ENCODE peak calls at places on chromosomes 16 and 17, in nine cellular contexts. M is activated T-cell treated with anti-CD3 and anti-CD28 coated beads, Interleukin-2, amount 50 U/mL, for 72 hours; Z is tibial nerve; E is psoas muscle; F is A549; T is stimulated activated CD4-positive, alpha-beta T cell treated with anti-CD3 and anti-CD28 coated beads, Interleukin-15, amount 100 ng/mL, for 48 hours; G is T-helper 1 cell; S is left ventricle myocardium inferior; A is HCEC 1CT. R is an unnamed sample.

GRCh38 chr17:3879181-3879580 is 13.7 kb downstream of the CAMKK1 start:
- DNase-seq in M (no peak), Z (no peak), E (no peak), F (no peak), T (no peak), G (no peak), S (peak; percentile 44), A (no peak), R (no peak)

GRCh38 chr16:11677959-11678881 is 10.0 kb downstream of the SNN start:
- DNase-seq in M (no peak), Z (no peak), E (no peak), F (no peak), T (no peak), G (no peak), S (no peak), A (no peak), R (no peak)

GRCh38 chr17:79944821-79945391 is 90.8 kb downstream of the TBC1D16 start:
- DNase-seq in M (no peak), Z (no peak), E (peak; percentile 49), F (no peak), T (no peak), G (no peak), S (peak; percentile 8), A (no peak), R (peak; percentile 15)

GRCh38 chr16:554640-555413 is 5.4 kb upstream of the PRR35 start:
- DNase-seq in M (no peak), Z (no peak), E (no peak), F (no peak), T (no peak), G (no peak), S (no peak), A (no peak), R (no peak)

GRCh38 chr16:77236063-77236511 is 36.9 kb downstream of the SYCE1L start:
- DNase-seq in M (peak; percentile 89), Z (peak; percentile 88), E (peak; percentile 90), F (peak; percentile 60), T (peak; percentile 82), G (peak; percentile 76), S (peak; percentile 84), A (peak; percentile 67), R (peak; percentile 85)

GRCh38 chr17:40015005-40015997 is at the start of gene CSF3:
- DNase-seq in M (no peak), Z (no peak), E (peak; percentile 95), F (no peak), T (no peak), G (no peak), S (no peak), A (no peak), R (peak; percentile 71)

GRCh38 chr17:55116440-55116914 is 147.9 kb downstream of the STXBP4 start:
- DNase-seq in M (no peak), Z (no peak), E (no peak), F (no peak), T (no peak), G (no peak), S (no peak), A (no peak), R (no peak)

GRCh38 chr17:64709481-64709880 is 47.4 kb upstream of the SMURF2 start:
- DNase-seq in M (no peak), Z (no peak), E (no peak), F (no peak), T (no peak), G (no peak), S (no peak), A (no peak), R (no peak)

GRCh38 chr16:3829631-3830536 is 50.6 kb downstream of the CREBBP start:
- DNase-seq in M (no peak), Z (no peak), E (no peak), F (no peak), T (no peak), G (no peak), S (no peak), A (peak; percentile 47), R (no peak)

GRCh38 chr17:438191-438590 is 85.6 kb upstream of the RPH3AL start:
- DNase-seq in M (no peak), Z (no peak), E (no peak), F (no peak), T (no peak), G (no peak), S (no peak), A (no peak), R (no peak)

GRCh38 chr17:40443988-40444899 is 994 bp downstream of the IGFBP4 start:
- DNase-seq in M (peak; percentile 33), Z (no peak), E (no peak), F (no peak), T (no peak), G (no peak), S (no peak), A (no peak), R (no peak)

GRCh38 chr17:31309525-31309924 is 4.3 kb downstream of the EVI2B start:
- DNase-seq in M (no peak), Z (no peak), E (no peak), F (no peak), T (no peak), G (no peak), S (no peak), A (no peak), R (no peak)

GRCh38 chr16:75476817-75477216 is 12.3 kb upstream of the TMEM170A start:
- DNase-seq in M (no peak), Z (no peak), E (no peak), F (no peak), T (no peak), G (no peak), S (no peak), A (no peak), R (no peak)

GRCh38 chr17:73091770-73092517 is 544 bp downstream of the SLC39A11 start:
- DNase-seq in M (no peak), Z (no peak), E (no peak), F (peak; percentile 74), T (peak; percentile 1), G (no peak), S (peak; percentile 22), A (peak; percentile 42), R (peak; percentile 25)

GRCh38 chr16:89071686-89072182 is 21.9 kb upstream of the ACSF3 start:
- DNase-seq in M (no peak), Z (no peak), E (no peak), F (no peak), T (no peak), G (no peak), S (no peak), A (no peak), R (no peak)

GRCh38 chr17:20202141-20202574 is 193.0 kb downstream of the SPECC1 start:
- DNase-seq in M (no peak), Z (no peak), E (no peak), F (no peak), T (no peak), G (no peak), S (no peak), A (no peak), R (no peak)

GRCh38 chr16:57475711-57476339 is 10.5 kb downstream of the DOK4 start:
- DNase-seq in M (peak; percentile 90), Z (no peak), E (peak; percentile 67), F (peak; percentile 77), T (peak; percentile 85), G (peak; percentile 67), S (no peak), A (no peak), R (no peak)

GRCh38 chr16:68744744-68745280 is 7.7 kb downstream of the CDH1 start:
- DNase-seq in M (no peak), Z (no peak), E (no peak), F (peak; percentile 73), T (no peak), G (no peak), S (no peak), A (no peak), R (no peak)

GRCh38 chr17:78789149-78789662 is 7.1 kb upstream of the CYTH1 start:
- DNase-seq in M (no peak), Z (no peak), E (no peak), F (no peak), T (no peak), G (no peak), S (no peak), A (no peak), R (no peak)

GRCh38 chr17:8674344-8675305 is 44.1 kb upstream of the MYH10 start:
- DNase-seq in M (no peak), Z (no peak), E (peak; percentile 54), F (no peak), T (no peak), G (no peak), S (peak; percentile 84), A (no peak), R (peak; percentile 57)

GRCh38 chr16:346587-346986 is 5.9 kb downstream of the AXIN1 start:
- DNase-seq in M (no peak), Z (no peak), E (no peak), F (no peak), T (no peak), G (no peak), S (no peak), A (no peak), R (no peak)

GRCh38 chr17:73347355-73347754 is 35.6 kb upstream of the CDC42EP4 start:
- DNase-seq in M (no peak), Z (no peak), E (peak; percentile 49), F (no peak), T (no peak), G (no peak), S (no peak), A (no peak), R (peak; percentile 65)

GRCh38 chr16:75000481-75001081 is 1.8 kb downstream of the ZNRF1 start:
- DNase-seq in M (no peak), Z (no peak), E (no peak), F (no peak), T (no peak), G (no peak), S (no peak), A (no peak), R (no peak)

GRCh38 chr17:2697611-2698162 is 13.9 kb downstream of the CLUH start:
- DNase-seq in M (no peak), Z (no peak), E (no peak), F (no peak), T (no peak), G (no peak), S (no peak), A (no peak), R (peak; percentile 11)

GRCh38 chr16:30875881-30876791 is 17.7 kb downstream of the BCL7C start:
- DNase-seq in M (peak; percentile 18), Z (no peak), E (no peak), F (no peak), T (no peak), G (no peak), S (no peak), A (peak; percentile 7), R (no peak)

GRCh38 chr16:67406628-67407027 is 9.6 kb downstream of the ZDHHC1 start:
- DNase-seq in M (no peak), Z (peak; percentile 67), E (no peak), F (no peak), T (no peak), G (no peak), S (no peak), A (peak; percentile 84), R (peak; percentile 74)

GRCh38 chr17:1083451-1084187 is 86.7 kb downstream of the TIMM22 start:
- DNase-seq in M (no peak), Z (no peak), E (peak; percentile 37), F (no peak), T (no peak), G (no peak), S (no peak), A (no peak), R (no peak)

GRCh38 chr17:57858838-57859237 is 9.0 kb upstream of the MRPS23 start:
- DNase-seq in M (no peak), Z (no peak), E (no peak), F (no peak), T (no peak), G (no peak), S (no peak), A (no peak), R (no peak)

GRCh38 chr17:12637015-12637414 is 28.7 kb upstream of the MYOCD start:
- DNase-seq in M (no peak), Z (no peak), E (no peak), F (peak; percentile 56), T (no peak), G (no peak), S (no peak), A (peak; percentile 93), R (no peak)

GRCh38 chr17:77312786-77313599 is 172.2 kb downstream of the SEC14L1 start:
- DNase-seq in M (no peak), Z (peak; percentile 79), E (peak; percentile 72), F (no peak), T (no peak), G (peak; percentile 0), S (peak; percentile 68), A (no peak), R (peak; percentile 76)

GRCh38 chr17:9346296-9346926 is 229.2 kb downstream of the STX8 start:
- DNase-seq in M (peak; percentile 21), Z (no peak), E (no peak), F (no peak), T (no peak), G (no peak), S (no peak), A (peak; percentile 68), R (no peak)

R was measured in uterus.